ENCODE peak calls at places on chromosome 10, in six cellular contexts. K is NT2/D1; Z is CD4-positive, alpha-beta memory T cell; B is right atrium auricular region; J is aorta; D is IMR-90. H is an unnamed sample.

GRCh38 chr10:30037620-30038336 is 21.6 kb downstream of the JCAD start:
- DNase-seq in K (no peak), Z (no peak), B (peak; percentile 59), J (no peak), D (no peak), H (no peak)

GRCh38 chr10:22333167-22333566 is 12.1 kb upstream of the SPAG6 start:
- DNase-seq in K (no peak), Z (peak; percentile 72), B (no peak), J (no peak), D (no peak), H (no peak)

GRCh38 chr10:124523886-124524285 is 62.3 kb downstream of the LHPP start:
- DNase-seq in K (no peak), Z (no peak), B (no peak), J (no peak), D (no peak), H (no peak)

GRCh38 chr10:31099101-31099500 is 67.4 kb upstream of the ZNF438 start:
- DNase-seq in K (no peak), Z (no peak), B (no peak), J (no peak), D (peak; percentile 80), H (no peak)

GRCh38 chr10:86936661-86937501 is 20.5 kb downstream of the MMRN2 start:
- DNase-seq in K (no peak), Z (no peak), B (peak; percentile 57), J (no peak), D (peak; percentile 68), H (peak; percentile 57)

GRCh38 chr10:87619705-87620104 is 40.0 kb upstream of the PAPSS2 start:
- DNase-seq in K (no peak), Z (no peak), B (no peak), J (no peak), D (peak; percentile 65), H (no peak)

GRCh38 chr10:46296629-46297275 is 10.0 kb downstream of the ANTXRL start:
- DNase-seq in K (no peak), Z (no peak), B (no peak), J (no peak), D (no peak), H (no peak)

GRCh38 chr10:97169911-97170693 is 15.7 kb downstream of the SLIT1 start:
- DNase-seq in K (no peak), Z (no peak), B (no peak), J (no peak), D (no peak), H (no peak)

GRCh38 chr10:86635402-86635801 is 18.9 kb upstream of the OPN4 start:
- DNase-seq in K (no peak), Z (no peak), B (no peak), J (no peak), D (peak; percentile 91), H (peak; percentile 92)

GRCh38 chr10:130076681-130077080 is 33.9 kb downstream of the C10orf143 start:
- DNase-seq in K (no peak), Z (no peak), B (no peak), J (no peak), D (no peak), H (no peak)

GRCh38 chr10:120184547-120185337 is 272.3 kb upstream of the PLPP4 start:
- DNase-seq in K (no peak), Z (no peak), B (no peak), J (no peak), D (no peak), H (no peak)

GRCh38 chr10:11181996-11182395 is 164.3 kb downstream of the CELF2 start:
- DNase-seq in K (no peak), Z (no peak), B (peak; percentile 80), J (peak; percentile 76), D (no peak), H (peak; percentile 69)

GRCh38 chr10:78768882-78769281 is 299.9 kb upstream of the ZMIZ1 start:
- DNase-seq in K (no peak), Z (no peak), B (no peak), J (no peak), D (no peak), H (no peak)

GRCh38 chr10:2137549-2138174 is 400.3 kb upstream of the ADARB2 start:
- DNase-seq in K (peak; percentile 13), Z (no peak), B (no peak), J (no peak), D (no peak), H (no peak)

GRCh38 chr10:6402960-6403359 is 177.1 kb downstream of the PRKCQ start:
- DNase-seq in K (no peak), Z (no peak), B (no peak), J (no peak), D (no peak), H (no peak)

GRCh38 chr10:6402349-6402709 is 177.7 kb downstream of the PRKCQ start:
- DNase-seq in K (no peak), Z (no peak), B (no peak), J (no peak), D (no peak), H (no peak)

GRCh38 chr10:6401066-6401465 is 179.0 kb downstream of the PRKCQ start:
- DNase-seq in K (no peak), Z (no peak), B (no peak), J (no peak), D (no peak), H (no peak)

GRCh38 chr10:6400331-6400730 is 179.7 kb downstream of the PRKCQ start:
- DNase-seq in K (no peak), Z (no peak), B (no peak), J (peak; percentile 70), D (no peak), H (no peak)

DNA sequence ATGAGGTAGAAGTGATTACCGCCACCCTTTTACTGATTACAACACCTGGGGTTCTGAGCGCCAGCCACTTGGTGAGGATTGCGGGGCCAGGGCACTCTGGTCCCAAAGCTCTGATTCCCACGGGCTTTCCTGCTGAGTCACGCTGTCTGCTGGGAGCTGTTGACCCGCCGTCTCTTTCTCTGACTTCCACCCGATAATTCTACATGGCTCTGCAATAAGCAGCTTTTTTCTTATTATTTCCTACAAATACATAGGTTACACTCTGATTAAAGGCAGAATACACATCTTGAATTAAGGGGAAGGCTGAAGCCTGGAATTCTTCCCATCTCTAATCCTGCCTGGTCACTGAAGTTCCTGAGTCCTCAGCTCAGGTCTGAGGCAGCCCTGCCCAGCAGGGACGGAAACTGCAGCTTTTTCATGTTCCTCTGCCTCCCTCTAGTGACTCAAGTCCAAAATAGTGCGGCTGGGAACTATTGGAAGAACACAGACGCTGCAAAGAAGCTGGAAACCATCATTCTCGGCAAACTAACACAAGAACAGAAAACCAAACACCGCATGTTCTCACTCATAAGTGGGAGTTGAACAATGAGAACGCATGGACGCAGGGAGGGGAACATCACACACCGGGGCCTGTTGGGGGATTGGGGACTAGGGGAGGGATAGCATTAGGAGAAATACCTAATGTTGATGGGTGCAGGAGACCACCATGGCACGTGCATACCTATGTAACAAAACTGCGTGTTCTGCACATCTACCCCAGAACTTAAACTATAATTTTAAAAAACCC is 178.3 kb downstream of the PRKCQ start:
- DNase-seq in K (peak; percentile 73), Z (peak; percentile 69), B (peak; percentile 88), J (peak; percentile 85), D (peak; percentile 92), H (peak; percentile 93)
- H3K4me3 ChIP-seq in K (no peak overlapping the region), Z (no peak overlapping the region), B (peak overlapping the region; percentile 42), J (peak overlapping the region; percentile 47), D (peak overlapping the region; percentile 3), H (peak overlapping the region; percentile 46)

GRCh38 chr10:91743460-91743859 is 54.8 kb upstream of the TNKS2 start:
- DNase-seq in K (no peak), Z (no peak), B (no peak), J (no peak), D (no peak), H (no peak)

GRCh38 chr10:91740353-91740924 is 57.8 kb upstream of the TNKS2 start:
- DNase-seq in K (no peak), Z (no peak), B (no peak), J (no peak), D (no peak), H (no peak)

GRCh38 chr10:91742189-91742588 is 56.0 kb upstream of the TNKS2 start:
- DNase-seq in K (no peak), Z (no peak), B (no peak), J (no peak), D (peak; percentile 1), H (no peak)

DNA sequence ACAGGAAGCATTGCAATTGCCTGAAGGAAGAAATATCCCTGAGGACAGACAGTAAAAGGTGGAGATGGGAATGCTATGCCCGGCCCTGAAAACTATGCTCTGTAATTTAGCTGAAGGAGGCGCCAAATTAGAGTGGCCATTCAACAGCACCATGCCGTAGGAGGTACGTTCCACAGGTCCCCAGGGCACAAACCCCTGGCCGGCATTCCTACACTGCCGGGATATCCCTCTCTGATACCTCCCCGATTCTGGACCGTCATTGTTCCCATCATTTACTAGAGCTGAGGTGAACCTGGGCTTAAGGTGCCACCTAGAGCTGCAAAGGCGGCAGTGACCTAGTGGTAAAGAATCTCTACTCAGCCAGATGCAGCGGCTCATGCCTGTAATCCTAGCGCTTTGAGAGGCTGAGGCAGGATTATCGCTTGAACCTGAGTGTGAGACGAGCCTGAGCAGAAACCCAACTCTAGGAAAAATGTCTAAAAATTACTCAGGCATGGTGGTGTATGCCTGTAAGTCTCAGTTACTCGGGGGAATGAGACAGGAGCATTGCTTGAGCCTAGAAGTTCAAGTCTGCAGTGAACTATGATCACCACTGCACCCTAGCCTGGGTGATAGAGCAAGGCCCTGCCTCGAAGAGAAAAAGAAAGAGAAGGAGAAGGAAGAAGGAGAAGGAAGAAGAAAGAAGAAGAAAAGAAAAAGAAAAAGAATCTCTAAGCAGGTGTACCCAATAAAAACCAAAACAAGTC is 53.0 kb upstream of the TNKS2 start:
- DNase-seq in K (peak; percentile 67), Z (no peak), B (no peak), J (no peak), D (no peak), H (peak; percentile 42)
- H3K4me3 ChIP-seq in K (peak overlapping the region; percentile 28), Z (no peak overlapping the region), B (no peak overlapping the region), J (no peak overlapping the region), D (no peak overlapping the region), H (no peak overlapping the region)

GRCh38 chr10:113959383-113959760 is 84.3 kb upstream of the ADRB1 start:
- DNase-seq in K (no peak), Z (no peak), B (no peak), J (no peak), D (no peak), H (no peak)
- H3K4me3 ChIP-seq in K (no peak overlapping the region), Z (no peak overlapping the region), B (no peak overlapping the region), J (no peak overlapping the region), D (no peak overlapping the region), H (no peak overlapping the region)

DNA sequence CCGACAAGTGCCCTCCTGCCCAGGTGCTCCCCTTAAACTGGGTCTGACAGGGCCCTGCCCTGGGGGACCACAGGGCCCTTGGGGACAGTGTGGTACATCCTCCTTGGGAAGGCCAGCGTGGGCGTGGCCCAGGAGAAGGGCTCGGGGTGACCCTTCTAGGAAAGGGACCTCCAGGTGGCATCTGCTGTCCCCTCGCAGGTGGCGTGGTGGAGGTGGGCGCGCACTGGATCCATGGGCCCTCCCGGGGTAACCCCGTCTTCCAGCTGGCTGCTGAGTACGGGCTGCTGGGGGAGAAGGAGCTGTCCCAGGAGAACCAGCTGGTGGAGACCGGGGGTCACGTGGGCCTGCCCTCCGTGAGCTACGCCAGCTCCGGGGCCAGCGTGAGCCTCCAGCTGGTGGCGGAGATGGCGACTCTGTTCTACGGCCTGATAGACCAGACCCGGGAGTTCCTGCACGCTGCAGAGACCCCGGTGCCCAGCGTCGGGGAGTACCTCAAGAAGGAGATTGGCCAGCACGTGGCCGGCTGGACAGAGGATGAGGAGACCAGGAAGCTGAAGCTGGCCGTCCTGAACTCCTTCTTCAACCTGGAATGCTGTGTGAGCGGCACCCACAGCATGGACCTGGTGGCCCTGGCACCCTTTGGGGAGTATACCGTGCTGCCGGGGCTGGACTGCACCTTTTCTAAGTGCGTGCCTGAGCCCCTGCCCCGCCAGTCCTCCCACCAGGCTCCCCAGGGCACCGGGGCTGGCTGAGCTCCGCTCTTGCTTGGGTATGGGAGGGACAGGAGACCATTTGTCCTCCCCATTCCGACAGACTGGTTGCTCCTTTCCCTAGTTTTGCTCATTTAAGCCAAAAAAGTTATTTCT is 972 bp downstream of the PAOX start:
- DNase-seq in K (no peak), Z (no peak), B (no peak), J (no peak), D (no peak), H (no peak)
- H3K4me3 ChIP-seq in K (peak overlapping the region; percentile 56), Z (no peak overlapping the region), B (peak overlapping the region; percentile 92), J (peak overlapping the region; percentile 80), D (peak overlapping the region; percentile 93), H (peak overlapping the region; percentile 65)

H was measured in fibroblast of the aortic adventitia.